ENCODE peak calls at places on chromosomes 4 and X, in four cellular contexts. W is IMR-90, C is endodermal cell, S is astrocyte of the spinal cord. D is an unnamed sample.

GRCh38 chr4:33709247-33709646 is 2535.1 kb downstream of the ARAP2 start:
- DNase-seq in C (no peak), W (peak; percentile 16), S (peak; percentile 86), D (peak; percentile 87)

GRCh38 chrX:1589356-1590130 is 1.9 kb upstream of the AKAP17A start:
- DNase-seq in C (peak; percentile 49), S (no peak), W (no peak), D (no peak)

GRCh38 chr4:168743576-168743975 is 246.7 kb downstream of the PALLD start:
- DNase-seq in S (peak; percentile 75), W (peak; percentile 85), C (no peak), D (peak; percentile 53)

GRCh38 chr4:161273607-161274006 is 890.2 kb downstream of the FSTL5 start:
- DNase-seq in C (no peak), S (no peak), W (no peak), D (no peak)

GRCh38 chr4:105471566-105472176 is 2.2 kb downstream of the PPA2 start:
- DNase-seq in S (peak; percentile 79), W (peak; percentile 79), C (peak; percentile 88), D (peak; percentile 79)

GRCh38 chr4:128107766-128108165 is 46.7 kb downstream of the LARP1B start:
- DNase-seq in W (peak; percentile 83), C (no peak), S (peak; percentile 69), D (peak; percentile 74)

GRCh38 chr4:56752985-56753384 is 68.5 kb downstream of the SPINK2 start:
- DNase-seq in S (no peak), C (no peak), W (no peak), D (no peak)

GRCh38 chr4:186554890-186555827 is at the start of gene MTNR1A:
- DNase-seq in W (no peak), C (peak; percentile 84), S (peak; percentile 25), D (no peak)

GRCh38 chr4:8272472-8273428 is 3.2 kb downstream of the HTRA3 start:
- DNase-seq in W (peak; percentile 9), C (no peak), S (no peak), D (no peak)

GRCh38 chr4:25862411-25863346 is at the start of gene SEL1L3:
- DNase-seq in W (no peak), S (no peak), C (peak; percentile 86), D (no peak)

GRCh38 chr4:99536848-99537247 is 26.0 kb downstream of the C4orf17 start:
- DNase-seq in W (no peak), C (no peak), S (no peak), D (no peak)

GRCh38 chr4:28179126-28179525 is 1318.5 kb downstream of the STIM2 start:
- DNase-seq in S (no peak), W (no peak), C (no peak), D (no peak)

GRCh38 chrX:33188881-33189280 is 22.5 kb downstream of the DMD start:
- DNase-seq in W (peak; percentile 54), C (no peak), S (peak; percentile 13), D (no peak)

DNA sequence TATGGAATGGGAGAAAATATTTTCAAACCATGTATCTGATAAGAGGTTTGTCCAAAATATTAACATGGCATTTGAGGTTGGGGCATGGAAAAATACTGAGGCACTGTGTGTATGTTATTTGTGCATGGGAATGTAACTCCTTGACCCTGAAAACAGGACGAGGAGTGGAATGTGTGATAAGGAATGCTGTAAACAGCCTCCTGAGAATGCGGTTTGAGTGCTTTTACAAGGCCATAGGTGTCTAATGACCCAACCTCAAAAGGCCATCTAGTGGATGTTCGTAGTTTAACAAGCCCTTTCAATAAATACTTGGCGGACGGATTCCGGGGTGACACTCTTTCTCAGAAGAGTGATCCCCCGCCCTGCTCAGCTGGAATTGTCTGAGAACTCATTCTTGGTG is 162.9 kb upstream of the USP9X start:
- DNase-seq in C (peak; percentile 83), S (peak; percentile 60), W (peak; percentile 44), D (peak; percentile 63)
- TF ChIP-seq CTCF in C (peak; percentile 75), S (peak; percentile 39), W (peak; percentile 39), D (peak; percentile 53)

GRCh38 chr4:155565330-155565729 is 101.3 kb upstream of the GUCY1A1 start:
- DNase-seq in C (no peak), W (no peak), S (no peak), D (no peak)
- H3K4me3 ChIP-seq in C (no peak overlapping the region), W (no peak overlapping the region), S (no peak overlapping the region), D (no peak overlapping the region)

GRCh38 chr4:44629280-44629866 is 22.1 kb downstream of the YIPF7 start:
- DNase-seq in W (peak; percentile 43), S (peak; percentile 47), C (peak; percentile 67), D (peak; percentile 57)

GRCh38 chr4:44632733-44633132 is 18.7 kb downstream of the YIPF7 start:
- DNase-seq in S (no peak), C (no peak), W (no peak), D (no peak)

DNA sequence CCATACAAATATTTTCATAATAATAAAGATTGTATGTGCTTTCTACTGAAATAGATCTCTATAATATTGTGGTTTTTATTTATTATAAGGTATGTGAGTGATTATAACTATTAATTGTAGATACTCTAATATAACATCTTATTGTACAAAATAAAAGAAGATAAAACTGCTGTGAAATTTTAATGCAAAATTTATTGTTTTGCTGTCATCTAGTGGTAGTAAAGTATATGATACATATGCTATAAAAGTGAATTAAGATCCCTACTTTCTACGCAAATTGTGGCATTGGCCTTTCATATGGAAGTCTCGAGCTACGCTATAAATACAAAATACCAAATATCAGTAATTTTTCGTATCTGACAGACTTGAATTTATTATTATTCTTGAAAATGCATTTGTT is 19.3 kb downstream of the YIPF7 start:
- DNase-seq in C (no peak), S (no peak), W (no peak), D (no peak)
- TF ChIP-seq CTCF in C (peak; percentile 38), S (peak; percentile 9), W (peak; percentile 20), D (peak; percentile 18)

GRCh38 chr4:36053931-36054330 is 190.4 kb downstream of the ARAP2 start:
- DNase-seq in S (peak; percentile 87), W (no peak), C (no peak), D (no peak)

GRCh38 chr4:36056128-36056527 is 188.2 kb downstream of the ARAP2 start:
- DNase-seq in W (no peak), C (no peak), S (no peak), D (no peak)

GRCh38 chr4:36051634-36052033 is 192.7 kb downstream of the ARAP2 start:
- DNase-seq in W (no peak), S (no peak), C (no peak), D (no peak)

GRCh38 chr4:36054750-36055467 is 189.4 kb downstream of the ARAP2 start:
- DNase-seq in S (peak; percentile 69), W (no peak), C (no peak), D (no peak)
- H3K4me3 ChIP-seq in S (no peak overlapping the region), W (no peak overlapping the region), C (no peak overlapping the region), D (no peak overlapping the region)

DNA sequence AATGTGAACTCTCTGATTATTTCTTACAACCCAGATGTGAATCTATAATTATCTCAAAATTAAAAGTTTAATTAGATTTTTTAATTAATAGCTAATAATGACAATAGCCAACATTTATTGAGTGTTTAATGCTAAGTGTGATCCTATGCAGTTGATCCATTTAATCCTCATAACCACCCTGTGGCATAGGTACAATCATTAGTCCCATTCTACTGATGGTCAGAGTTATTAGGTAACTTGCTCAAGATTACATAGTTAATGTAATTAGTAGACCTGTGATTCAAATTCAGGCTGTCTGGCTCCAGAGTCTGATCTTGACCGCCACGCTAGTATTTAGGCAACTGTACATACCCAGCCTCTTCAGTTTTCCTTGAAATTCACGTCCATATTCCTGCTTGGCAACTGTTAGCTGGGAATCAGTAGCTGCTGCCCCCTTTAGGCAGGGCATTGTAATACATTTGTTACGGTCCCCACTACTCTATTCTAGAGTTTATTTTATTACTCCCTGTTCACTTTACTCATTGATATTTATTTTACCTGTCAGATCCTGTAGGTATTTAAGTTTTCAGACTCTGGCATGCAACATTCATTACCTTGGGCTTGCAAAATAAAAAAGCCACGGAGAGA is 20.6 kb upstream of the TEC start:
- DNase-seq in C (peak; percentile 65), S (no peak), W (no peak), D (peak; percentile 42)
- TF ChIP-seq CTCF in C (peak; percentile 74), S (peak; percentile 59), W (peak; percentile 53), D (peak; percentile 84)